ENCODE peak calls at places on chromosomes 3 and 15, in five cellular contexts. S, W, B, N and O are unnamed samples.

GRCh38 chr3:12120374-12121140 is 38.2 kb downstream of the TIMP4 start:
- DNase-seq in S (no peak), W (no peak), B (no peak), N (no peak), O (no peak)

GRCh38 chr3:21942328-21942727 is 191.3 kb upstream of the ZNF385D start:
- DNase-seq in S (no peak), W (no peak), B (peak), N (no peak), O (no peak)

GRCh38 chr3:129984124-129984523 is 9.6 kb downstream of the TRH start:
- DNase-seq in S (no peak), W (peak), B (peak), N (no peak), O (peak)

GRCh38 chr3:195187609-195188529 is 83.1 kb downstream of the XXYLT1 start:
- DNase-seq in S (no peak), W (peak), B (peak), N (no peak), O (peak)

GRCh38 chr3:126267169-126267975 is 87.0 kb upstream of the ALDH1L1 start:
- DNase-seq in S (peak), W (peak), B (peak), N (no peak), O (peak)

GRCh38 chr3:51328206-51328605 is 56.9 kb upstream of the MANF start:
- DNase-seq in S (no peak), W (no peak), B (no peak), N (no peak), O (no peak)

GRCh38 chr3:184710870-184711365 is 946 bp downstream of the MAGEF1 start:
- DNase-seq in S (peak), W (no peak), B (peak), N (no peak), O (no peak)

GRCh38 chr3:61564405-61565059 is 3.2 kb downstream of the PTPRG start:
- DNase-seq in S (peak), W (peak), B (peak), N (no peak), O (peak)

GRCh38 chr3:10548997-10549396 is 43.6 kb upstream of the ATP2B2 start:
- DNase-seq in S (no peak), W (no peak), B (no peak), N (no peak), O (no peak)

GRCh38 chr3:71504250-71505036 is 79.1 kb downstream of the FOXP1 start:
- DNase-seq in S (no peak), W (no peak), B (peak), N (no peak), O (no peak)

GRCh38 chr15:29403778-29404177 is 134.2 kb upstream of the NSMCE3 start:
- DNase-seq in S (no peak), W (peak), B (no peak), N (no peak), O (peak)

GRCh38 chr3:99232696-99233095 is 331.2 kb upstream of the DCBLD2 start:
- DNase-seq in S (no peak), W (no peak), B (peak), N (no peak), O (no peak)

GRCh38 chr3:104606812-104607211 is 759.9 kb upstream of the ALCAM start:
- DNase-seq in S (no peak), W (no peak), B (no peak), N (no peak), O (no peak)

GRCh38 chr3:10353160-10353559 is 32.2 kb upstream of the SEC13 start:
- DNase-seq in S (no peak), W (no peak), B (peak), N (no peak), O (no peak)

GRCh38 chr3:39189648-39190269 is 2.6 kb downstream of the XIRP1 start:
- DNase-seq in S (peak), W (peak), B (peak), N (peak), O (peak)

GRCh38 chr3:8900065-8900464 is 63.2 kb downstream of the RAD18 start:
- DNase-seq in S (no peak), W (peak), B (peak), N (no peak), O (no peak)

GRCh38 chr3:29331830-29332637 is 51.2 kb downstream of the RBMS3 start:
- DNase-seq in S (no peak), W (no peak), B (peak), N (no peak), O (peak)

GRCh38 chr3:57001356-57001755 is 59.1 kb upstream of the SPATA12 start:
- DNase-seq in S (no peak), W (peak), B (no peak), N (no peak), O (peak)

GRCh38 chr15:84844964-84845363 is 27.8 kb downstream of the ALPK3 start:
- DNase-seq in S (no peak), W (no peak), B (no peak), N (no peak), O (no peak)

GRCh38 chr3:33808559-33808958 is 10.1 kb downstream of the PDCD6IP start:
- DNase-seq in S (no peak), W (no peak), B (no peak), N (no peak), O (no peak)

GRCh38 chr3:50650018-50650417 is 24.7 kb upstream of the DOCK3 start:
- DNase-seq in S (no peak), W (no peak), B (no peak), N (no peak), O (no peak)

GRCh38 chr3:104951426-104951825 is 415.3 kb upstream of the ALCAM start:
- DNase-seq in S (no peak), W (no peak), B (no peak), N (no peak), O (no peak)

GRCh38 chr3:13718437-13718836 is 161.4 kb downstream of the WNT7A start:
- DNase-seq in S (no peak), W (no peak), B (no peak), N (no peak), O (no peak)

GRCh38 chr3:42819351-42819965 is 10.2 kb downstream of the ACKR2 start:
- DNase-seq in S (no peak), W (peak), B (no peak), N (no peak), O (peak)

GRCh38 chr15:85379403-85380131 is 836 bp upstream of the AKAP13 start:
- DNase-seq in S (no peak), W (peak), B (peak), N (no peak), O (no peak)

GRCh38 chr3:192802957-192803899 is 75.9 kb upstream of the FGF12 start:
- DNase-seq in S (peak), W (peak), B (peak), N (no peak), O (peak)

GRCh38 chr3:150022406-150023238 is 51.9 kb upstream of the PFN2 start:
- DNase-seq in S (no peak), W (no peak), B (peak), N (no peak), O (peak)

GRCh38 chr3:30614373-30614772 is 8.0 kb downstream of the TGFBR2 start:
- DNase-seq in S (no peak), W (no peak), B (no peak), N (no peak), O (no peak)

GRCh38 chr3:187210091-187210490 is 12.8 kb downstream of the RTP1 start:
- DNase-seq in S (no peak), W (no peak), B (no peak), N (no peak), O (no peak)

GRCh38 chr3:186098740-186099139 is 10.1 kb downstream of the ETV5 start:
- DNase-seq in S (no peak), W (no peak), B (peak), N (no peak), O (no peak)

GRCh38 chr3:167125612-167126407 is 254.3 kb downstream of the ZBBX start:
- DNase-seq in S (no peak), W (no peak), B (no peak), N (no peak), O (no peak)

GRCh38 chr3:140103986-140104645 is 169.1 kb downstream of the CLSTN2 start:
- DNase-seq in S (no peak), W (no peak), B (no peak), N (no peak), O (peak)

GRCh38 chr3:105222568-105223093 is 144.1 kb upstream of the ALCAM start:
- DNase-seq in S (no peak), W (peak), B (no peak), N (no peak), O (peak)

GRCh38 chr15:68258684-68259083 is 18.9 kb upstream of the FEM1B start:
- DNase-seq in S (no peak), W (no peak), B (peak), N (no peak), O (no peak)

GRCh38 chr15:65042776-65043322 is 2.3 kb upstream of the SLC51B start:
- DNase-seq in S (no peak), W (no peak), B (no peak), N (no peak), O (no peak)

GRCh38 chr15:33678606-33679005 is 289.7 kb upstream of the CHRM5 start:
- DNase-seq in S (no peak), W (no peak), B (no peak), N (no peak), O (peak)